ENCODE peak calls at places on chromosome 1, in six cellular contexts. S, P, Q, T, Y and H are unnamed samples.

GRCh38 chr1:205355054-205355453 is 1.7 kb downstream of the KLHDC8A start:
- DNase-seq in S (peak; percentile 27), P (no peak), Q (no peak), T (peak; percentile 92), Y (no peak), H (no peak)

GRCh38 chr1:150149490-150150453 is at the start of gene PLEKHO1:
- DNase-seq in S (peak; percentile 84), P (peak; percentile 68), Q (peak; percentile 92), T (peak; percentile 84), Y (peak; percentile 96), H (peak; percentile 90)

GRCh38 chr1:911875-912739 is 11.6 kb upstream of the SAMD11 start:
- DNase-seq in S (no peak), P (no peak), Q (no peak), T (no peak), Y (peak; percentile 35), H (no peak)

GRCh38 chr1:30343562-30343961 is 379.8 kb downstream of the MATN1 start:
- DNase-seq in S (no peak), P (no peak), Q (no peak), T (no peak), Y (no peak), H (no peak)

GRCh38 chr1:19504796-19505693 is 19.7 kb upstream of the CAPZB start:
- DNase-seq in S (peak; percentile 57), P (no peak), Q (no peak), T (peak; percentile 37), Y (no peak), H (no peak)

GRCh38 chr1:19774180-19774785 is 25.4 kb downstream of the TMCO4 start:
- DNase-seq in S (no peak), P (no peak), Q (no peak), T (no peak), Y (no peak), H (no peak)

GRCh38 chr1:28835237-28835650 is 23.3 kb downstream of the OPRD1 start:
- DNase-seq in S (no peak), P (no peak), Q (no peak), T (no peak), Y (no peak), H (no peak)

GRCh38 chr1:222712253-222713090 is at the start of the genes AIDA and BROX:
- DNase-seq in S (peak; percentile 88), P (peak; percentile 89), Q (peak; percentile 92), T (peak; percentile 95), Y (peak; percentile 91), H (peak; percentile 93)

GRCh38 chr1:244761279-244761678 is 74.2 kb upstream of the COX20 start:
- DNase-seq in S (no peak), P (no peak), Q (no peak), T (no peak), Y (no peak), H (no peak)

GRCh38 chr1:244341455-244342450 is 110.0 kb downstream of the ADSS2 start:
- DNase-seq in S (no peak), P (peak; percentile 86), Q (no peak), T (peak; percentile 53), Y (no peak), H (no peak)

GRCh38 chr1:150543500-150544143 is 5.6 kb upstream of the ADAMTSL4 start:
- DNase-seq in S (no peak), P (no peak), Q (no peak), T (no peak), Y (peak; percentile 14), H (no peak)

GRCh38 chr1:238913210-238913609 is 473.2 kb upstream of the CHRM3 start:
- DNase-seq in S (no peak), P (no peak), Q (no peak), T (no peak), Y (no peak), H (no peak)

GRCh38 chr1:100184536-100184935 is 6.5 kb upstream of the LRRC39 start:
- DNase-seq in S (no peak), P (no peak), Q (no peak), T (no peak), Y (no peak), H (no peak)

GRCh38 chr1:167648978-167649752 is 19.1 kb downstream of the RCSD1 start:
- DNase-seq in S (no peak), P (no peak), Q (no peak), T (no peak), Y (no peak), H (no peak)

GRCh38 chr1:29361686-29362085 is 125.4 kb downstream of the PTPRU start:
- DNase-seq in S (no peak), P (no peak), Q (no peak), T (no peak), Y (no peak), H (no peak)